ENCODE peak calls at places on chromosomes 11 and 22, in ten cellular contexts. N is BJ, O is heart right ventricle, X is AG09319, S is PC-3, W is GM13977, T is cardiac fibroblast, P is adrenal gland, F is lower lobe of right lung, Y is fibroblast of mammary gland. C is an unnamed sample.

GRCh38 chr11:111097191-111097590 is 148.3 kb upstream of the POU2AF2 start:
- DNase-seq in N (no peak), O (peak), X (no peak), S (peak), W (no peak), T (peak), P (peak), F (peak), Y (peak), C (no peak)

GRCh38 chr22:44382461-44383038 is 69.8 kb upstream of the SHISAL1 start:
- DNase-seq in N (no peak), O (no peak), X (no peak), S (no peak), W (no peak), T (no peak), P (peak), F (peak), Y (no peak), C (peak)

GRCh38 chr22:28375761-28376534 is 303.7 kb downstream of the TTC28 start:
- DNase-seq in N (no peak), O (no peak), X (no peak), S (no peak), W (no peak), T (peak), P (no peak), F (no peak), Y (peak), C (no peak)

GRCh38 chr11:69320756-69321741 is 27.1 kb downstream of the MYEOV start:
- DNase-seq in N (no peak), O (no peak), X (no peak), S (peak), W (no peak), T (no peak), P (no peak), F (no peak), Y (peak), C (peak)

GRCh38 chr11:123544631-123545375 is 109.6 kb downstream of the SCN3B start:
- DNase-seq in N (no peak), O (peak), X (no peak), S (no peak), W (no peak), T (no peak), P (peak), F (no peak), Y (no peak), C (no peak)

GRCh38 chr22:25362215-25362882 is 142.9 kb downstream of the CRYBB2 start:
- DNase-seq in N (no peak), O (peak), X (no peak), S (peak), W (peak), T (peak), P (peak), F (peak), Y (peak), C (peak)

GRCh38 chr11:110833033-110833484 is 120.8 kb upstream of the ARHGAP20 start:
- DNase-seq in N (no peak), O (no peak), X (no peak), S (peak), W (no peak), T (peak), P (no peak), F (no peak), Y (peak), C (no peak)

GRCh38 chr22:48758021-48758561 is 1069.6 kb downstream of the BRD1 start:
- DNase-seq in N (no peak), O (no peak), X (no peak), S (no peak), W (peak), T (no peak), P (no peak), F (peak), Y (no peak), C (no peak)

GRCh38 chr11:60941371-60942119 is 10.4 kb downstream of the SLC15A3 start:
- DNase-seq in N (no peak), O (no peak), X (no peak), S (no peak), W (no peak), T (no peak), P (no peak), F (no peak), Y (no peak), C (no peak)

GRCh38 chr11:2761131-2762030 is 61.6 kb upstream of the KCNQ1OT1 start:
- DNase-seq in N (no peak), O (peak), X (no peak), S (no peak), W (no peak), T (no peak), P (peak), F (peak), Y (no peak), C (no peak)

DNA sequence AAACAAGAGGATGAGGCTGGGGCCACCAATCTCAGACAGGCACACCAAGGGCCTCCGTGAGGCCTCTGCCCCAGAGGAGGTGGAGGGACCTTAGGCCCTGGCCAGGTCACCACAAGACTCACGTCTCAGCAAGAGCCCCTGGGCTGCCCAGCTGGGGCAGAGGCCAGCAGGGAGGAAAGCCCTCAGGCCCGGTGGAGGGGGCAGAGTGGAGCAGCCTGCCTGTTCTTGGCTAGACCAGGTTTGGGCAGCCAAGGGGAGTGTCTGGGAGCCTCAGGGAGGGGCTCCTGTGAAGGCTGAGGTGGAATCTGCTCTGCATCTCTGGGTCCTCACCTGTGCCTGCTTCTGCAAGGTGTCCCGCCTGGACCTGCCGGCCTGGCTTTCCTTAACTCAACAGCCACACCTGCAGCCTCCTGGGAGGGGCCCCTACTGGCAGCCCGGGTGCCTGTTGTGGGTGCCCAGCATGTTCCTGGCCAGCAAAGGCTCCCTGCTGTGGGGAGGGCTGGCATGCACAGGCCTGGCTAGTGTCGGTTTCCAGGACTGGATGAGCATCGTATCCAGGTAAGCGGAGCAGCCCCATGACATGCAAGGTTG is 11.9 kb downstream of the TTLL12 start:
- DNase-seq in N (no peak), O (no peak), X (no peak), S (no peak), W (no peak), T (no peak), P (no peak), F (no peak), Y (no peak), C (no peak)
- TF ChIP-seq CTCF in N (no peak), O (no peak), X (no peak), S (no peak), W (no peak), T (no peak), P (no peak), F (no peak), Y (no peak), C (no peak)

GRCh38 chr11:131734871-131735270 is 364.5 kb downstream of the NTM start:
- DNase-seq in N (no peak), O (no peak), X (no peak), S (no peak), W (no peak), T (no peak), P (no peak), F (no peak), Y (no peak), C (no peak)

GRCh38 chr11:131739243-131739882 is 368.9 kb downstream of the NTM start:
- DNase-seq in N (no peak), O (no peak), X (no peak), S (no peak), W (no peak), T (no peak), P (no peak), F (no peak), Y (no peak), C (no peak)

DNA sequence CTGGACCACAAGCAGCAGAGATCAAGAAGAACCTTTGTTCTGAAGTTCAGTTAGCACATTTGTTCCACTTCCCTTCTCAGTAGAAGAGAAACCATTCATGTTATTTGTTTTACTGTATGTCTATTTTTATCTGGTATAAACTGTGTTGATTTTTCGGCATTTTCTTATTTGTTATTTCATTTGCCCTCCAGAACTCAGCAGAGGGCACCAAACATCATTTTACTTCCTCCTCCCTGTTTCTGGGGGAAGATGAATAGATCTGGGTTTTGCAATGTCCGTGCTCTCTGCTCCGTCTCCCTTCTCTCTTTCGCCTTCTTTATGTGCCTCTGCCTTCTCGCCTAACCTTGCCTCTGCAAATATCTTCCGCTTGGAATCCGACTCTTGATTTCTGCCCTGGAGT is 366.9 kb downstream of the NTM start:
- DNase-seq in N (no peak), O (no peak), X (no peak), S (no peak), W (no peak), T (peak), P (no peak), F (no peak), Y (no peak), C (no peak)
- TF ChIP-seq CTCF in N (peak), O (no peak), X (peak), S (peak), W (no peak), T (no peak), P (no peak), F (no peak), Y (peak), C (no peak)

DNA sequence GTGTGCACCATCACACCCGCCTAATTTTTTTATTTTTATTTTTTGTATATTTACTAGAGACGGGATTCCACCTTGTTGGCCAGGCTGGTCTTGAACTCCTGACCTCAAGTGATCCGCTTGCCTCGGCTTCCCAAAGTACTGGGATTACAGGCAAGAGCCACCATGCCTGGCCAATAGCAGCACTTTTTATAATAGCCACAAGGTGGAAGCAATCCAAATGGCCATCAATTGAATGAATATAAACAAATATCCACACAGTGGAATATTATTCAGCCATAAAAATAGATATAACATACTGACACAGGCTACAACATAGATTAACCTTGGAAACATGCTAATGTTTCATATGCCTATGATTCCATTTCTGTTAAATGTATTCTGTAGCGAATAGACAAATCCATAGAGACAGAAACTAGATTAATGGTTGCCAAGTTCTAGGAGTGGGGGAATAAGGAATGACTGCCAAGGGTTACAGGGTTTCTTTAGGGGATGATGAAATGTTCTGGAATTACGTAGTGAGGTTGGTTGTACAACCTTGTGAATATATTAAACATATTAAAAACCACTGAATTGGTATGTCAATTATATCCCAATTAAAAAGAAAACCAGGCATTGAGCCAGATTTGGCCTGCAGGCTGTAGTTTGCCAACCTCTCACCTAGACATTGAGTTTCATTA is 4.8 kb downstream of the VPS51 start:
- DNase-seq in N (no peak), O (no peak), X (no peak), S (no peak), W (no peak), T (peak), P (no peak), F (no peak), Y (peak), C (no peak)
- TF ChIP-seq CTCF in N (peak), O (no peak), X (no peak), S (peak), W (no peak), T (no peak), P (no peak), F (no peak), Y (peak), C (peak)

DNA sequence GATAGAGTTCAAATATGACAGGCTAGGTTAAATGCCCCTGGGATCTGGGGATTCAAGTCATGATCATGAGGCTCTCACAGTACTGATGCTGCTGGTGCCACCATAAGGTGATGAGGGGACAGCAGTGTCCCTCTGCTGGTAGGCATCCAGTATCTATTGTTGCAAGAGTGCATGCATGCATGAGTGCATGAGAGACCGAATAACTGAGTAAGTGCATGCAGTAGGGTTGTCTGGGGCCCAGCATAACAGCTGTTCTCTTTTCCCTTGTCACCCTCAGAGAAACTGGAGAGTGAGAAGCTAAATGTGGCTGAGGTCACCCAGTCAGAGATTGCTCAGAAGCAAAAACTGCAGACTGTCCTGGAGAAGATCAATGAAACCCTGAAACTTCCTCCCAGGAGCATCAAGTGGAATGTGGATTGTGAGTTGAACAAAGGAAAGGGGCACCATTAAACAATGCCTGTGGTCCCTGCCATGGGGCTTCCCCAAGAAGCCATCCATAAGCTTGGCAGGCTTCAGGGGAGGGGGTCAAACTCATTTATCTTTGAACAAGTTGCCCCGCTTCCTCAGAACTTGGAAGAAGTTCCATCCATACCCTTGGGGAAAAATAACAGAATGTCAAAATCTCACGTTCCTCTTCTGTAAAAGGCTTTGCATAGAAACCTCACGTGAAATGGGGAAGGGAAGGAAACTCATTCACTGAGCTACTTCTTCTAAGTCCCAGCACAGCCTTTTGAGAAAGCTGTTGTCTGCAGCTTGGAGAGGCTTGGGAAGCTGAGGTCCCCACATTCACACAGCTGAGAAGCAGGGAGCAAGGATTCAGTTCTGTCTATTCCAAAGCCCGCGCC is 119.0 kb downstream of the PARVA start:
- DNase-seq in N (no peak), O (no peak), X (no peak), S (no peak), W (no peak), T (no peak), P (no peak), F (no peak), Y (no peak), C (no peak)
- TF ChIP-seq CTCF in N (peak), O (peak), X (peak), S (peak), W (no peak), T (peak), P (no peak), F (no peak), Y (peak), C (no peak)

DNA sequence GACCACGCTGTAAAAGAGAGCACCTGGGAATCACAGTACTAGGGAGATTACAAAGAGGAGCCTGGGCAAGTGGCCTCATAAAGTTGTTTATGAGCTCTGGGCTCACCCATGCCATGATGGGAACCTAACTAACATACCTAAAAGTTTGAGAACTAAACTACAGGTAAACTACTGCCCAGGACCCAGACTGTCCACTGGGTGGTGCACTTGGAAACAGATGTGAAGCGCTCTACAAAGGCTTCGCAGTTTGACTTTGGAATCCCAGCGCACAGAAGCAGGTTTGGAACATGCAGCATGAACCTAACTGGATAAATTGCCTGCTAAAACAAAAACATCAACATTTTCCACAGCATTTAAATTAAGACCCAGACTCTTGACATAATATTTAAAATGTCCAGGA is 418.6 kb downstream of the FAM181B start:
- DNase-seq in N (no peak), O (no peak), X (no peak), S (peak), W (peak), T (no peak), P (peak), F (no peak), Y (peak), C (no peak)
- TF ChIP-seq CTCF in N (no peak), O (peak), X (no peak), S (peak), W (peak), T (no peak), P (peak), F (peak), Y (peak), C (no peak)

GRCh38 chr11:44658451-44658850 is 68.3 kb upstream of the TSPAN18 start:
- DNase-seq in N (no peak), O (no peak), X (no peak), S (peak), W (peak), T (peak), P (peak), F (no peak), Y (no peak), C (no peak)
- TF ChIP-seq CTCF in N (no peak), O (peak), X (peak), S (peak), W (peak), T (peak), P (peak), F (peak), Y (no peak), C (no peak)

C was measured in CD14-positive monocyte.